ENCODE peak calls at places on chromosomes 4 and X, in four cellular contexts. One of them, this sample, is unnamed.

GRCh38 chrX:130626521-130626920 is 224.7 kb downstream of the RBMX2 start:
- DNase-seq in mucosa of descending colon: no peak
- DNase-seq in stomach: no peak
- DNase-seq in brain microvascular endothelial cell: no peak
- DNase-seq in this sample: no peak

GRCh38 chr4:184457530-184458249 is 16.7 kb downstream of the IRF2 start:
- DNase-seq in mucosa of descending colon: peak
- DNase-seq in brain microvascular endothelial cell: no peak
- DNase-seq in stomach: no peak
- DNase-seq in this sample: no peak

GRCh38 chr4:147366164-147366563 is 114.7 kb upstream of the EDNRA start:
- DNase-seq in mucosa of descending colon: no peak
- DNase-seq in brain microvascular endothelial cell: no peak
- DNase-seq in stomach: no peak
- DNase-seq in this sample: no peak

GRCh38 chr4:37780444-37781133 is 45.9 kb upstream of the PGM2 start:
- DNase-seq in stomach: peak
- DNase-seq in mucosa of descending colon: peak
- DNase-seq in brain microvascular endothelial cell: peak
- DNase-seq in this sample: no peak

GRCh38 chr4:74109116-74109791 is 10.3 kb upstream of the CXCL2 start:
- DNase-seq in mucosa of descending colon: peak
- DNase-seq in brain microvascular endothelial cell: peak
- DNase-seq in stomach: no peak
- DNase-seq in this sample: peak

GRCh38 chr4:46277165-46277951 is 112.6 kb downstream of the GABRA2 start:
- DNase-seq in mucosa of descending colon: no peak
- DNase-seq in stomach: no peak
- DNase-seq in brain microvascular endothelial cell: no peak
- DNase-seq in this sample: no peak

GRCh38 chrX:11899091-11899490 is 141.1 kb downstream of the MSL3 start:
- DNase-seq in stomach: no peak
- DNase-seq in brain microvascular endothelial cell: peak
- DNase-seq in mucosa of descending colon: no peak
- DNase-seq in this sample: no peak

GRCh38 chr4:6873792-6874461 is 35.7 kb upstream of the TBC1D14 start:
- DNase-seq in stomach: peak
- DNase-seq in mucosa of descending colon: peak
- DNase-seq in brain microvascular endothelial cell: peak
- DNase-seq in this sample: peak

GRCh38 chr4:39204543-39204942 is 22.2 kb downstream of the WDR19 start:
- DNase-seq in mucosa of descending colon: no peak
- DNase-seq in brain microvascular endothelial cell: no peak
- DNase-seq in stomach: no peak
- DNase-seq in this sample: no peak

GRCh38 chrX:118420462-118420861 is 74.6 kb downstream of the WDR44 start:
- DNase-seq in mucosa of descending colon: peak
- DNase-seq in stomach: no peak
- DNase-seq in brain microvascular endothelial cell: peak
- DNase-seq in this sample: no peak

GRCh38 chrX:118423558-118423957 is 72.1 kb upstream of the DOCK11 start:
- DNase-seq in stomach: no peak
- DNase-seq in brain microvascular endothelial cell: no peak
- DNase-seq in mucosa of descending colon: no peak
- DNase-seq in this sample: no peak

DNA sequence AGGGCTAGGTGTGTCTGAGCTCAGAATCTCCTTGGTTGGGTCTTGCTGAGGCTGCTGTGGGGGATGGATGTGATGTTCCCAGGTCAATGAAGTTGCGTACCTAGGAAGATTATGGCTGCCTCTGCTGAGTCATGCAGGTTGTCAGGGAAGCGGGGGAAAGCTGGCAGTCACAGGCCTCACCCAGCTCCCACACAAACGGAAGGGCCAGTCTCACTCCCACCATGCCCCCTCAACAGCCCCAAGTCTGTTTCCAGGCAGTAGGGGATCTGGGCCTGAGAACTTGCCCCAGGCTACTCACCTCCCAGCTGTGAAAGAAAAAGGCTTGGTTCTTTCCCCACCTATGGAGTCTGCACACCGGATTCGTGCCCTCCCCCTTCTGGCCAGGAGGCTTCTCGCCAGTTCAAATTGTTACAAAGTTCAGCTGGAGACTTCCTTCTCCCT is 72.9 kb downstream of the WDR44 start:
- DNase-seq in stomach: no peak
- DNase-seq in mucosa of descending colon: peak
- DNase-seq in brain microvascular endothelial cell: no peak
- DNase-seq in this sample: no peak
- H3K4me3 ChIP-seq in stomach: no peak
- H3K4me3 ChIP-seq in mucosa of descending colon: no peak
- H3K4me3 ChIP-seq in brain microvascular endothelial cell: no peak
- H3K4me3 ChIP-seq in this sample: no peak

GRCh38 chrX:10484683-10485247 is 135.6 kb downstream of the MID1 start:
- DNase-seq in brain microvascular endothelial cell: no peak
- DNase-seq in stomach: no peak
- DNase-seq in mucosa of descending colon: no peak
- DNase-seq in this sample: no peak

GRCh38 chrX:10482708-10483107 is 137.7 kb downstream of the MID1 start:
- DNase-seq in stomach: no peak
- DNase-seq in mucosa of descending colon: no peak
- DNase-seq in brain microvascular endothelial cell: no peak
- DNase-seq in this sample: no peak

GRCh38 chrX:10483191-10483808 is 137.1 kb downstream of the MID1 start:
- DNase-seq in mucosa of descending colon: no peak
- DNase-seq in stomach: no peak
- DNase-seq in brain microvascular endothelial cell: no peak
- DNase-seq in this sample: peak

GRCh38 chrX:10485331-10485730 is 135.1 kb downstream of the MID1 start:
- DNase-seq in mucosa of descending colon: no peak
- DNase-seq in stomach: no peak
- DNase-seq in brain microvascular endothelial cell: no peak
- DNase-seq in this sample: no peak

GRCh38 chrX:10486373-10486772 is 134.0 kb downstream of the MID1 start:
- DNase-seq in brain microvascular endothelial cell: peak
- DNase-seq in stomach: no peak
- DNase-seq in mucosa of descending colon: no peak
- DNase-seq in this sample: no peak
- H3K4me3 ChIP-seq in brain microvascular endothelial cell: no peak
- H3K4me3 ChIP-seq in stomach: no peak
- H3K4me3 ChIP-seq in mucosa of descending colon: no peak
- H3K4me3 ChIP-seq in this sample: no peak

DNA sequence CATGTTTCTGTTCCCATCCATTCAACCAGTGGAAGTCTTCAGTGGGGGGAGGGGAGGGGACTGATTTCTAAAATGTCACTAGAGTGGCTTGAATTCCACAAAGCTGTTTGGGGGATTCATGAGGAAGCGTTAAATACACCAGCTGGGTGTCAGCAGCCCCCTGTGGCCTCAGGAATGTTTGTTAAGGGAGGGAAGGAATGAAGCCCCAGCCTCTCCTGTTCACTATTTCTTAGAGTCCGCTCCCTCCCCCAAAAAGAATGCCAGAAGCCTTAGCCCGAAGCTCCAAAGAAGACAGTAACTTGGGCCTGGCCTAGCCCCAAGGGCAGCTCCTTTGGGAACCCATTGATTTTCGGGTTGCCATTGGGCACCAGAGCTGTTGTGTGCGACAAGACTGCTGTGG is 3.3 kb downstream of the SHROOM2 start:
- DNase-seq in stomach: no peak
- DNase-seq in brain microvascular endothelial cell: no peak
- DNase-seq in mucosa of descending colon: no peak
- DNase-seq in this sample: no peak
- H3K4me3 ChIP-seq in stomach: no peak
- H3K4me3 ChIP-seq in brain microvascular endothelial cell: no peak
- H3K4me3 ChIP-seq in mucosa of descending colon: no peak
- H3K4me3 ChIP-seq in this sample: no peak

GRCh38 chrX:48736303-48736702 is 25.2 kb upstream of the GLOD5 start:
- DNase-seq in stomach: no peak
- DNase-seq in mucosa of descending colon: no peak
- DNase-seq in brain microvascular endothelial cell: no peak
- DNase-seq in this sample: no peak
- H3K4me3 ChIP-seq in stomach: no peak
- H3K4me3 ChIP-seq in mucosa of descending colon: no peak
- H3K4me3 ChIP-seq in brain microvascular endothelial cell: no peak
- H3K4me3 ChIP-seq in this sample: peak

DNA sequence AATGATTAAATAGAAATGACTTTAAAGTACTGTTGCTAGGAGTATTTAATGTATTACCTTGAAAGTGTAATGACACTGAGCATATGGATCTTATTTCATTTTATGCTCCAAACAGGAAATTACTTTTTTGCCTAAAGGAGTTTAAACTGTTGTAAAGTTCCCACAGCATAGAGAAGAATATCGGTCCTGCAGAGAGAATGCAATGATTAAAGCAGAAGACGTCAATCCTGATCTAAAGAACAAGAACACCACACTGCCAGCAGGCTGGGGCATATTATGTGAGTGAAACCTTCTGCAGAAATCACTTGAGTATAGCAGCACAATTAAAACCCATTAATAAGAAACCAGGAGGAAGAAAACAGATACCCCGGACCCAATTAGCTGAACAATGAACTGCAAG is 72.8 kb upstream of the CAMK2D start:
- DNase-seq in mucosa of descending colon: no peak
- DNase-seq in brain microvascular endothelial cell: no peak
- DNase-seq in stomach: no peak
- DNase-seq in this sample: no peak
- H3K4me3 ChIP-seq in mucosa of descending colon: no peak
- H3K4me3 ChIP-seq in brain microvascular endothelial cell: no peak
- H3K4me3 ChIP-seq in stomach: no peak
- H3K4me3 ChIP-seq in this sample: no peak